ENCODE peak calls at places on chromosome 6, in four cellular contexts. J, D, E and O are unnamed samples.

GRCh38 chr6:69279805-69280204 is 517.0 kb downstream of the LMBRD1 start:
- DNase-seq in E (no peak), D (no peak), J (no peak), O (no peak)

GRCh38 chr6:153015094-153015645 is 12.7 kb upstream of the MTRF1L start:
- DNase-seq in D (no peak), E (peak; percentile 40), J (no peak), O (no peak)

GRCh38 chr6:134503542-134504281 is 185.8 kb upstream of the SGK1 start:
- DNase-seq in E (no peak), D (no peak), J (no peak), O (no peak)

GRCh38 chr6:90087103-90087833 is 193.0 kb downstream of the GJA10 start:
- DNase-seq in D (no peak), J (no peak), E (peak; percentile 35), O (no peak)

GRCh38 chr6:15876406-15876805 is 213.6 kb upstream of the DTNBP1 start:
- DNase-seq in D (peak; percentile 54), E (peak; percentile 61), J (no peak), O (no peak)

GRCh38 chr6:160510199-160510598 is 153.9 kb downstream of the LPA start:
- DNase-seq in J (no peak), E (peak; percentile 82), D (no peak), O (peak; percentile 10)

GRCh38 chr6:38058022-38058421 is 238.5 kb downstream of the ZFAND3 start:
- DNase-seq in E (peak; percentile 69), D (peak; percentile 51), J (no peak), O (peak; percentile 55)

GRCh38 chr6:160261120-160261450 is 2.5 kb upstream of the SLC22A2 start:
- DNase-seq in J (no peak), E (no peak), D (no peak), O (no peak)

GRCh38 chr6:144346719-144347446 is 61.7 kb downstream of the UTRN start:
- DNase-seq in E (peak; percentile 92), D (no peak), J (no peak), O (peak; percentile 57)

GRCh38 chr6:165181951-165182414 is 127.4 kb downstream of the C6orf118 start:
- DNase-seq in D (no peak), E (no peak), J (no peak), O (no peak)

GRCh38 chr6:159874475-159874874 is 16.3 kb upstream of the MAS1 start:
- DNase-seq in E (no peak), J (no peak), D (no peak), O (no peak)

GRCh38 chr6:30331981-30332380 is 5.3 kb downstream of the TRIM39 start:
- DNase-seq in D (no peak), J (no peak), E (no peak), O (no peak)

GRCh38 chr6:152091851-152092341 is 284.4 kb downstream of the ESR1 start:
- DNase-seq in J (no peak), E (peak; percentile 86), D (no peak), O (peak; percentile 71)

GRCh38 chr6:27836783-27837635 is 75.2 kb downstream of the OR2B2 start:
- DNase-seq in E (peak; percentile 89), D (peak; percentile 75), J (peak; percentile 94), O (peak; percentile 92)

GRCh38 chr6:139863356-139863755 is 488.9 kb upstream of the CITED2 start:
- DNase-seq in D (no peak), J (no peak), E (no peak), O (peak; percentile 23)

GRCh38 chr6:1109134-1109533 is 202.8 kb upstream of the FOXQ1 start:
- DNase-seq in E (no peak), D (no peak), J (no peak), O (no peak)

GRCh38 chr6:29797120-29797519 is 30.5 kb upstream of the HLA-G start:
- DNase-seq in J (no peak), E (peak; percentile 43), D (no peak), O (peak; percentile 91)

GRCh38 chr6:145704153-145704781 is 31.1 kb downstream of the EPM2A start:
- DNase-seq in D (no peak), J (no peak), E (peak; percentile 58), O (peak; percentile 6)